ENCODE peak calls at places on chromosomes 6 and 20, in four cellular contexts. One of them, this sample, is unnamed.

GRCh38 chr20:21230220-21230619 is 72.9 kb upstream of the XRN2 start:
- DNase-seq in sigmoid colon: no peak
- DNase-seq in astrocyte of the cerebellum: no peak
- DNase-seq in lower leg skin: no peak
- DNase-seq in this sample: no peak

GRCh38 chr6:87905101-87905517 is 142.5 kb upstream of the SPACA1 start:
- DNase-seq in sigmoid colon: no peak
- DNase-seq in astrocyte of the cerebellum: no peak
- DNase-seq in lower leg skin: no peak
- DNase-seq in this sample: no peak

GRCh38 chr6:136309729-136310311 is 20.2 kb upstream of the BCLAF1 start:
- DNase-seq in sigmoid colon: no peak
- DNase-seq in astrocyte of the cerebellum: no peak
- DNase-seq in lower leg skin: no peak
- DNase-seq in this sample: no peak

GRCh38 chr20:21083825-21084325 is 22.3 kb downstream of the LINC00237 start:
- DNase-seq in sigmoid colon: no peak
- DNase-seq in astrocyte of the cerebellum: no peak
- DNase-seq in lower leg skin: no peak
- DNase-seq in this sample: no peak

GRCh38 chr6:41097467-41098090 is 24.8 kb downstream of the NFYA start:
- DNase-seq in sigmoid colon: no peak
- DNase-seq in astrocyte of the cerebellum: peak
- DNase-seq in lower leg skin: no peak
- DNase-seq in this sample: no peak

GRCh38 chr20:20462185-20462584 is 94.3 kb downstream of the INSM1 start:
- DNase-seq in sigmoid colon: no peak
- DNase-seq in astrocyte of the cerebellum: no peak
- DNase-seq in lower leg skin: no peak
- DNase-seq in this sample: no peak

GRCh38 chr6:7154341-7155139 is 46.8 kb downstream of the RREB1 start:
- DNase-seq in sigmoid colon: no peak
- DNase-seq in astrocyte of the cerebellum: no peak
- DNase-seq in lower leg skin: peak
- DNase-seq in this sample: no peak

GRCh38 chr20:17790308-17790707 is 90.5 kb downstream of the BANF2 start:
- DNase-seq in sigmoid colon: peak
- DNase-seq in astrocyte of the cerebellum: peak
- DNase-seq in lower leg skin: no peak
- DNase-seq in this sample: no peak

GRCh38 chr6:68279793-68280557 is 355.1 kb upstream of the ADGRB3 start:
- DNase-seq in sigmoid colon: no peak
- DNase-seq in astrocyte of the cerebellum: peak
- DNase-seq in lower leg skin: no peak
- DNase-seq in this sample: no peak

GRCh38 chr6:145245119-145245518 is 490.2 kb downstream of the EPM2A start:
- DNase-seq in sigmoid colon: no peak
- DNase-seq in astrocyte of the cerebellum: no peak
- DNase-seq in lower leg skin: no peak
- DNase-seq in this sample: no peak

GRCh38 chr6:160173806-160174205 is 52.2 kb downstream of the SLC22A1 start:
- DNase-seq in sigmoid colon: no peak
- DNase-seq in astrocyte of the cerebellum: no peak
- DNase-seq in lower leg skin: no peak
- DNase-seq in this sample: no peak

GRCh38 chr6:32967151-32968091 is 973 bp upstream of the BRD2 start:
- DNase-seq in sigmoid colon: no peak
- DNase-seq in astrocyte of the cerebellum: no peak
- DNase-seq in lower leg skin: no peak
- DNase-seq in this sample: no peak

GRCh38 chr6:109461733-109462526 is 6.4 kb upstream of the MICAL1 start:
- DNase-seq in sigmoid colon: no peak
- DNase-seq in astrocyte of the cerebellum: no peak
- DNase-seq in lower leg skin: no peak
- DNase-seq in this sample: no peak

GRCh38 chr6:100664274-100665040 is 199.7 kb upstream of the SIM1 start:
- DNase-seq in sigmoid colon: no peak
- DNase-seq in astrocyte of the cerebellum: peak
- DNase-seq in lower leg skin: no peak
- DNase-seq in this sample: no peak

GRCh38 chr6:10837009-10837691 is 1.2 kb downstream of the MAK start:
- DNase-seq in sigmoid colon: no peak
- DNase-seq in astrocyte of the cerebellum: no peak
- DNase-seq in lower leg skin: no peak
- DNase-seq in this sample: no peak

GRCh38 chr20:24483435-24484080 is 14.1 kb downstream of the SYNDIG1 start:
- DNase-seq in sigmoid colon: peak
- DNase-seq in astrocyte of the cerebellum: no peak
- DNase-seq in lower leg skin: no peak
- DNase-seq in this sample: no peak
- TF ChIP-seq CTCF in sigmoid colon: no peak
- TF ChIP-seq CTCF in astrocyte of the cerebellum: no peak
- TF ChIP-seq CTCF in lower leg skin: no peak
- TF ChIP-seq CTCF in this sample: no peak

GRCh38 chr6:27544612-27545260 is 71.8 kb upstream of the ZNF184 start:
- DNase-seq in sigmoid colon: no peak
- DNase-seq in astrocyte of the cerebellum: no peak
- DNase-seq in lower leg skin: no peak
- DNase-seq in this sample: no peak

GRCh38 chr6:27542485-27542884 is 69.6 kb upstream of the ZNF184 start:
- DNase-seq in sigmoid colon: no peak
- DNase-seq in astrocyte of the cerebellum: no peak
- DNase-seq in lower leg skin: no peak
- DNase-seq in this sample: no peak

GRCh38 chr6:27547157-27548075 is 74.5 kb upstream of the ZNF184 start:
- DNase-seq in sigmoid colon: no peak
- DNase-seq in astrocyte of the cerebellum: no peak
- DNase-seq in lower leg skin: no peak
- DNase-seq in this sample: no peak

GRCh38 chr6:27545271-27546046 is 72.6 kb upstream of the ZNF184 start:
- DNase-seq in sigmoid colon: no peak
- DNase-seq in astrocyte of the cerebellum: no peak
- DNase-seq in lower leg skin: no peak
- DNase-seq in this sample: no peak

GRCh38 chr6:27546522-27546921 is 73.6 kb upstream of the ZNF184 start:
- DNase-seq in sigmoid colon: no peak
- DNase-seq in astrocyte of the cerebellum: no peak
- DNase-seq in lower leg skin: no peak
- DNase-seq in this sample: no peak
- TF ChIP-seq CTCF in sigmoid colon: no peak
- TF ChIP-seq CTCF in astrocyte of the cerebellum: no peak
- TF ChIP-seq CTCF in lower leg skin: no peak
- TF ChIP-seq CTCF in this sample: no peak

DNA sequence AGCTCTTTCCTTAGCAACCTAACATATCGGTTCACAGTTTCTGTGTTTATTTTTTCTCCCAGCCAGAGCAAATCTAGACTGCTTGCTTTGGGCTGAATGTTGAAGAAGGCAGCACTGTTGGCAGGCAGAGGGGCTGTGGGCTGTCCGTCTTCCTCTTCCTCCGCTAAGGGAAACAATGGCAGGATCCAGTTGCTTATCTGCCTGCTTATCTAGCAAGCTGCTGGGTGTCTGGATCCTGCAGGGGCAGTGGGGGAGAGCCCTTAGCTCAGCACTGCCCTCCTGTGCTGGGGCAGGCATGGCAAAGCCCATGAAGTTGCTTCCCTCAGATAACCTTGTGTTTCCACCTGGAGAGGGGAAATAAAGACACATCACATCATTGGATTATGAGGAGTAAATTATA is 92.7 kb upstream of the CD93 start:
- DNase-seq in sigmoid colon: no peak
- DNase-seq in astrocyte of the cerebellum: no peak
- DNase-seq in lower leg skin: no peak
- DNase-seq in this sample: no peak
- TF ChIP-seq CTCF in sigmoid colon: no peak
- TF ChIP-seq CTCF in astrocyte of the cerebellum: no peak
- TF ChIP-seq CTCF in lower leg skin: no peak
- TF ChIP-seq CTCF in this sample: no peak

GRCh38 chr6:148157841-148158240 is 184.8 kb upstream of the SASH1 start:
- DNase-seq in sigmoid colon: no peak
- DNase-seq in astrocyte of the cerebellum: no peak
- DNase-seq in lower leg skin: no peak
- DNase-seq in this sample: no peak
- TF ChIP-seq CTCF in sigmoid colon: no peak
- TF ChIP-seq CTCF in astrocyte of the cerebellum: no peak
- TF ChIP-seq CTCF in lower leg skin: no peak
- TF ChIP-seq CTCF in this sample: no peak

GRCh38 chr20:64133951-64134407 is 26.6 kb upstream of the NPBWR2 start:
- DNase-seq in sigmoid colon: peak
- DNase-seq in astrocyte of the cerebellum: no peak
- DNase-seq in lower leg skin: no peak
- DNase-seq in this sample: no peak
- TF ChIP-seq CTCF in sigmoid colon: no peak
- TF ChIP-seq CTCF in astrocyte of the cerebellum: no peak
- TF ChIP-seq CTCF in lower leg skin: no peak
- TF ChIP-seq CTCF in this sample: peak

GRCh38 chr20:52983726-52984450 is 11.7 kb downstream of the TSHZ2 start:
- DNase-seq in sigmoid colon: no peak
- DNase-seq in astrocyte of the cerebellum: no peak
- DNase-seq in lower leg skin: no peak
- DNase-seq in this sample: no peak

GRCh38 chr20:52974155-52974554 is 2.0 kb downstream of the TSHZ2 start:
- DNase-seq in sigmoid colon: no peak
- DNase-seq in astrocyte of the cerebellum: no peak
- DNase-seq in lower leg skin: no peak
- DNase-seq in this sample: no peak

GRCh38 chr20:52975024-52975732 is 3.0 kb downstream of the TSHZ2 start:
- DNase-seq in sigmoid colon: no peak
- DNase-seq in astrocyte of the cerebellum: no peak
- DNase-seq in lower leg skin: no peak
- DNase-seq in this sample: no peak

GRCh38 chr20:52981051-52981450 is 8.9 kb downstream of the TSHZ2 start:
- DNase-seq in sigmoid colon: no peak
- DNase-seq in astrocyte of the cerebellum: no peak
- DNase-seq in lower leg skin: no peak
- DNase-seq in this sample: no peak

DNA sequence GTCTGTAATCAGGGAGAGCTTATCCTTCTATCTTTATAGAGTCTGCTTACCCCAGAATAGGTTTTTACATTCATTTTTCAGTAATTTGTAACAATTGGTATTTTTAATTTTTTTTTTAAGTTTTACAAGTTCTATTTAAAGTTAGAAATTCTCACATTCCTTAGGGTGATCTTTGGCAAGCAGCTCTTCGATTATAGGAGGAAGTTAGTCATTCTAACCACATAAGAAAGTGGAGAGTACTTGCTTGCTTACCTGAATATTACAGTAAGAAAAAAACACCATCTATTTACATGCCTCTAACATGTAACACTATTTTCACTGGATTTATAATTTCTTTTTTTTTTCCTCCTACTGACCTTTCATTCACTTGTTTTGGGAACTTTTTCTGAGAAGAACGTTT is 6.7 kb downstream of the TSHZ2 start:
- DNase-seq in sigmoid colon: no peak
- DNase-seq in astrocyte of the cerebellum: no peak
- DNase-seq in lower leg skin: no peak
- DNase-seq in this sample: no peak
- TF ChIP-seq CTCF in sigmoid colon: no peak
- TF ChIP-seq CTCF in astrocyte of the cerebellum: no peak
- TF ChIP-seq CTCF in lower leg skin: no peak
- TF ChIP-seq CTCF in this sample: no peak

GRCh38 chr6:65569505-65569904 is 137.5 kb downstream of the EYS start:
- DNase-seq in sigmoid colon: no peak
- DNase-seq in astrocyte of the cerebellum: no peak
- DNase-seq in lower leg skin: no peak
- DNase-seq in this sample: no peak

GRCh38 chr6:65570340-65570739 is 136.7 kb downstream of the EYS start:
- DNase-seq in sigmoid colon: no peak
- DNase-seq in astrocyte of the cerebellum: no peak
- DNase-seq in lower leg skin: no peak
- DNase-seq in this sample: no peak

DNA sequence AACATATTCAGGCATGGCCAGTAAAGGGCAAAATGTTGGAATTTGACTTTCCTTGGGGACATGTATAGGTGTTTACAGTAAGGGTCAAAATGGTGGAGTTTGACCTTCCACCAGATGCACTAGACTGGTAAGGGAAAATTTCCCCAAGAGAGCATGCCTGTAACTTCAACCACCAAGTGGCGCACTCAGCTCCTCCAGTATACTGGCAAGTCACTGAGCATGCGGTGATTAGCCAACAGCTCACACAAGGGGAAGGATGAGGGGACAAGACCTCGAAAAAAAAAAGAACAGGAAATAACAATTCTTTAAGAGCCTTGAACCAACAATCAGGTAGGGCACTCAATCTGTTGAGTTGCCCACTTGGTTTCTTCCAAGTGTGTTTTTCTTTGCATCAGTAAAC is 140.9 kb downstream of the EYS start:
- DNase-seq in sigmoid colon: no peak
- DNase-seq in astrocyte of the cerebellum: no peak
- DNase-seq in lower leg skin: no peak
- DNase-seq in this sample: no peak
- TF ChIP-seq CTCF in sigmoid colon: no peak
- TF ChIP-seq CTCF in astrocyte of the cerebellum: no peak
- TF ChIP-seq CTCF in lower leg skin: no peak
- TF ChIP-seq CTCF in this sample: no peak